ENCODE peak calls at places on chromosomes 1 and 21, in four cellular contexts. J, Z, P and A are unnamed samples. For H3K36me3, the result is how much of the 10 kb centered on the place peaks cover.

GRCh38 chr1:25658791-25659431 is 42.3 kb downstream of the MAN1C1 start:
- DNase-seq in J (peak), Z (peak), P (peak), A (no peak)

GRCh38 chr1:18926315-18927081 is 24.1 kb upstream of the ALDH4A1 start:
- DNase-seq in P (peak), Z (no peak), J (peak), A (no peak)

GRCh38 chr1:59596432-59596831 is 218.3 kb upstream of the HOOK1 start:
- DNase-seq in P (peak), Z (no peak), J (no peak), A (no peak)

GRCh38 chr1:119747451-119747850 is 21.3 kb downstream of the HMGCS2 start:
- DNase-seq in P (no peak), J (no peak), Z (no peak), A (peak)

GRCh38 chr1:110243146-110243545 is 33.0 kb downstream of the KCNC4 start:
- DNase-seq in J (no peak), Z (no peak), P (no peak), A (no peak)

GRCh38 chr1:2459757-2460156 is 16.3 kb upstream of the PLCH2 start:
- DNase-seq in J (peak), P (peak), Z (no peak), A (peak)

GRCh38 chr1:197027359-197027758 is 39.7 kb downstream of the F13B start:
- DNase-seq in J (no peak), Z (no peak), P (no peak), A (no peak)

GRCh38 chr1:201692307-201693018 is 136.5 kb upstream of the IPO9 start:
- DNase-seq in J (no peak), Z (no peak), P (no peak), A (no peak)

GRCh38 chr1:178142806-178143205 is 48.9 kb downstream of the RASAL2 start:
- DNase-seq in P (no peak), Z (no peak), J (no peak), A (peak)

GRCh38 chr1:110864260-110864659 is 8.7 kb upstream of the CD53 start:
- DNase-seq in Z (no peak), J (no peak), P (no peak), A (no peak)

GRCh38 chr1:149916927-149917310 is 725 bp downstream of the SV2A start:
- DNase-seq in J (no peak), P (no peak), Z (no peak), A (no peak)

GRCh38 chr1:86317926-86318325 is 78.2 kb downstream of the ODF2L start:
- DNase-seq in P (no peak), Z (no peak), J (no peak), A (no peak)

GRCh38 chr1:186442651-186443114 is 18.2 kb downstream of the PDC start:
- DNase-seq in J (no peak), P (no peak), Z (no peak), A (no peak)

GRCh38 chr21:34513109-34513675 is 1.2 kb upstream of the KCNE1 start:
- DNase-seq in Z (no peak), J (no peak), P (no peak), A (peak)

GRCh38 chr1:206951318-206952105 is 5.2 kb upstream of the PIGR start:
- DNase-seq in J (no peak), Z (no peak), P (peak), A (no peak)

GRCh38 chr1:87399701-87400100 is 71.0 kb downstream of the LMO4 start:
- DNase-seq in Z (no peak), J (no peak), P (no peak), A (no peak)

GRCh38 chr1:238061967-238062613 is 171.4 kb upstream of the ZP4 start:
- DNase-seq in Z (no peak), P (no peak), J (no peak), A (no peak)
- H3K4me3 ChIP-seq in Z (no peak), P (no peak), J (no peak), A (no peak)

GRCh38 chr1:231238298-231238697 is 2.7 kb upstream of the GNPAT start:
- DNase-seq in J (no peak), Z (no peak), P (no peak), A (no peak)

GRCh38 chr1:231236131-231236571 is 4.9 kb upstream of the GNPAT start:
- DNase-seq in Z (no peak), J (no peak), P (no peak), A (no peak)

GRCh38 chr1:231234506-231234905 is 6.5 kb upstream of the GNPAT start:
- DNase-seq in P (no peak), Z (no peak), J (no peak), A (no peak)

GRCh38 chr1:231235526-231235925 is 5.5 kb upstream of the GNPAT start:
- DNase-seq in Z (no peak), J (no peak), P (no peak), A (no peak)

DNA sequence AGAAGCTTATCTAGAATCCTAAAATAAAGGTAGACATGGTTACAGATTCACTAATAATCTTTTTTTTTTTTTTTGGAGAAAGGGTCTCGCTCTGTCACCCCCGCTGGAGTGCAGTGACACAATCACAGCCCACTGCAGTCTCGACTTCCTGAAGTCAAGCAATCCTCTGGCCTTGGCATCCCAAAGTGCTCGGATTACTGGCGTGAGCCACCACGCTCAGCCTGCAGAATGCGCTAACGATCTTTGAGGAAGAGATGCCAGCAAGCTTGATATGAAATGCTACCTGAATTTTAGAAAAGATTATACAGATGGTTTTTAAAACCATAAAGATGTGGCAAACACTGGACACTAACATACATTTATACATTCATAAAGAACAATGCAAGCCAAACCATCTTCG is 4.1 kb upstream of the GNPAT start:
- DNase-seq in Z (no peak), J (no peak), P (no peak), A (no peak)
- H3K36me3 ChIP-seq in Z (under half), J (under half), P (under half), A (under half)

GRCh38 chr1:218281285-218281684 is 3.8 kb upstream of the RRP15 start:
- DNase-seq in J (no peak), P (no peak), Z (no peak), A (no peak)
- TF ChIP-seq CTCF in J (no peak), P (no peak), Z (no peak), A (no peak)

DNA sequence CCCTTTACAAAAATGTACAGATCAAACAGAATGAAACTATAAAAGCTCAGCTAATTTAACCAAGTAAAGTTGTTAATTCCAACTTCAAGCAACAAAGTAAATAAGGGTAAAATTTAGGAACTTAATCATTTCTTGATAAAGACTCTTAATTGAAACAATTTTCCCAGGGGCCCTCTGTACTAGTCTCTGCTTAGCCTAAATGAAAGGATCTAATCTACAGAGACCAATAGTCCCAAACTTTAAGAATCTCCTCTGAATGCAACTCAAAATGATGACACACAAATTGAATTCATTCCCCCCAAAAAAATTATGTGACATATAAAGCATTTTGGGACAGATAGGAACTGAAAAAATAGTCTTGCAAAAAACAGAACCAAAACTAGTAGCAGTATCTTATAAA is 16.6 kb downstream of the EYA3 start:
- DNase-seq in J (no peak), Z (no peak), P (no peak), A (no peak)
- H3K4me3 ChIP-seq in J (no peak), Z (no peak), P (no peak), A (no peak)

GRCh38 chr21:44058981-44059380 is 46.9 kb downstream of the TRAPPC10 start:
- DNase-seq in P (no peak), Z (no peak), J (no peak), A (no peak)

GRCh38 chr21:44057960-44058651 is 46.0 kb downstream of the TRAPPC10 start:
- DNase-seq in J (no peak), Z (no peak), P (no peak), A (no peak)

GRCh38 chr21:44054710-44055109 is 42.6 kb downstream of the TRAPPC10 start:
- DNase-seq in Z (no peak), J (no peak), P (no peak), A (no peak)

GRCh38 chr21:44058652-44058964 is 46.5 kb downstream of the TRAPPC10 start:
- DNase-seq in Z (no peak), J (no peak), P (no peak), A (no peak)

DNA sequence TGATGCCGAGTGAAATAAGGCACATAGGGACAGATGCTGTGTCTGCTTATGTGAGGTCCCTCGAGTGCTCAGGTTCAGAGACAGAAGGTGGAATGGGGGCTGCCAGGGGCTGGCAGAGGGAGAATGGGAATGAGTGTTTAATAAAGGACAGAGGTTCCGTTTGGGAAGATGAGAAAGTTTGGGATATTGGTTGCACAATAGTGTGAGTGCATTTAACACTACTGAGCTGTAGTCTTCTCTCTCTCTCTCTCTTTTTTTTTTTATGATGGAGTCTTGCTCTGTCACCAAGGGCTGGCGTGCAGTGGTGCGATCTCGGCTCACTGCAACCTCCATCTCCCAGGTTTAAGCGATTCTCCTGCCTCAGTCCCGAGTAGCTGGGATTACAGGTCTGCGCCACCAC is 44.9 kb downstream of the TRAPPC10 start:
- DNase-seq in P (no peak), J (no peak), Z (no peak), A (no peak)
- H3K36me3 ChIP-seq in P (under half), J (half or more), Z (under half), A (half or more)